ENCODE peak calls at places on chromosomes 5 and 9, in four cellular contexts. J is activated gamma-delta T cell treated with anti-CD3 and anti-CD28 coated beads, Interleukin-2, amount 50 U/mL, for 16 hours; W is fibroblast of pulmonary artery; D is AG04450. Y is an unnamed sample.

GRCh38 chr5:159156426-159156835 is 52.9 kb downstream of the RNF145 start:
- DNase-seq in J (no peak), W (no peak), D (no peak), Y (no peak)

GRCh38 chr5:57432876-57433275 is 49.7 kb downstream of the ACTBL2 start:
- DNase-seq in J (no peak), W (peak; percentile 67), D (no peak), Y (no peak)

GRCh38 chr5:153974131-153974812 is 64.4 kb downstream of the FAM114A2 start:
- DNase-seq in J (no peak), W (peak; percentile 77), D (peak; percentile 6), Y (peak; percentile 54)

GRCh38 chr5:110055301-110055700 is 365.6 kb downstream of the MAN2A1 start:
- DNase-seq in J (no peak), W (no peak), D (no peak), Y (no peak)

GRCh38 chr5:153043876-153044275 is 446.6 kb upstream of the GRIA1 start:
- DNase-seq in J (no peak), W (no peak), D (no peak), Y (no peak)

GRCh38 chr5:42268630-42269029 is 154.6 kb upstream of the GHR start:
- DNase-seq in J (no peak), W (peak; percentile 10), D (no peak), Y (no peak)

GRCh38 chr9:93149361-93149760 is 15.3 kb upstream of the NINJ1 start:
- DNase-seq in J (no peak), W (no peak), D (no peak), Y (no peak)

GRCh38 chr9:89502038-89502601 is 4.2 kb upstream of the SEMA4D start:
- DNase-seq in J (no peak), W (no peak), D (no peak), Y (peak; percentile 91)

GRCh38 chr5:76114192-76114795 is 31.1 kb downstream of the SV2C start:
- DNase-seq in J (no peak), W (no peak), D (no peak), Y (no peak)

GRCh38 chr5:10364186-10364689 is 10.7 kb downstream of the MARCHF6 start:
- DNase-seq in J (no peak), W (no peak), D (no peak), Y (no peak)

GRCh38 chr5:54895816-54896341 is 89.5 kb downstream of the ESM1 start:
- DNase-seq in J (no peak), W (peak; percentile 75), D (no peak), Y (no peak)

GRCh38 chr5:169801324-169801777 is 164.3 kb downstream of the DOCK2 start:
- DNase-seq in J (no peak), W (peak; percentile 72), D (no peak), Y (no peak)

GRCh38 chr5:32355694-32356093 is 43.0 kb upstream of the MTMR12 start:
- DNase-seq in J (no peak), W (peak; percentile 83), D (no peak), Y (no peak)

GRCh38 chr5:168357881-168358280 is 66.4 kb downstream of the WWC1 start:
- DNase-seq in J (no peak), W (no peak), D (no peak), Y (no peak)

GRCh38 chr5:98769006-98769255 is 4.5 kb upstream of the RGMB start:
- DNase-seq in J (peak; percentile 7), W (no peak), D (no peak), Y (peak; percentile 51)

GRCh38 chr5:64637837-64638443 is 52.4 kb upstream of the SHISAL2B start:
- DNase-seq in J (no peak), W (no peak), D (no peak), Y (no peak)

GRCh38 chr5:15601274-15601673 is 101.3 kb downstream of the FBXL7 start:
- DNase-seq in J (no peak), W (no peak), D (no peak), Y (no peak)

GRCh38 chr5:154418344-154418820 is 27.4 kb upstream of the SAP30L start:
- DNase-seq in J (no peak), W (no peak), D (no peak), Y (no peak)

GRCh38 chr9:133883356-133883755 is 108.8 kb downstream of the VAV2 start:
- DNase-seq in J (no peak), W (no peak), D (no peak), Y (no peak)

GRCh38 chr9:37187713-37188439 is 67.5 kb downstream of the ZCCHC7 start:
- DNase-seq in J (no peak), W (no peak), D (no peak), Y (no peak)

GRCh38 chr5:168706655-168707069 is 127.5 kb upstream of the PANK3 start:
- DNase-seq in J (no peak), W (peak; percentile 56), D (no peak), Y (no peak)

GRCh38 chr9:134205636-134206316 is 41.4 kb upstream of the RNU6ATAC start:
- DNase-seq in J (no peak), W (peak; percentile 88), D (no peak), Y (no peak)

GRCh38 chr9:36551868-36552267 is 20.8 kb upstream of the MELK start:
- DNase-seq in J (no peak), W (no peak), D (no peak), Y (no peak)

GRCh38 chr5:133653602-133653995 is 41.3 kb upstream of the FSTL4 start:
- DNase-seq in J (no peak), W (no peak), D (no peak), Y (no peak)

GRCh38 chr5:90932052-90932699 is 373.6 kb downstream of the ADGRV1 start:
- DNase-seq in J (no peak), W (peak; percentile 81), D (peak; percentile 26), Y (peak; percentile 44)

GRCh38 chr5:147412561-147412960 is 97.3 kb downstream of the DPYSL3 start:
- DNase-seq in J (no peak), W (no peak), D (no peak), Y (no peak)

GRCh38 chr5:52844885-52845284 is 57.2 kb downstream of the ITGA1 start:
- DNase-seq in J (no peak), W (peak; percentile 54), D (no peak), Y (no peak)

GRCh38 chr9:137320555-137321384 is 18.7 kb upstream of the NRARP start:
- DNase-seq in J (no peak), W (no peak), D (no peak), Y (peak; percentile 71)

GRCh38 chr5:1640276-1640898 is 116.6 kb upstream of the LPCAT1 start:
- DNase-seq in J (no peak), W (no peak), D (no peak), Y (no peak)